ENCODE peak calls at places on chromosomes 7 and 10, in four cellular contexts. One of them, this sample, is unnamed.

GRCh38 chr10:10532274-10532673 is 485.4 kb upstream of the CELF2 start:
- DNase-seq in BE2C: no peak
- DNase-seq in heart left ventricle: no peak
- DNase-seq in cardiac fibroblast: no peak
- DNase-seq in this sample: no peak

GRCh38 chr7:30247546-30248386 is 36.6 kb upstream of the ZNRF2 start:
- DNase-seq in BE2C: no peak
- DNase-seq in heart left ventricle: no peak
- DNase-seq in cardiac fibroblast: no peak
- DNase-seq in this sample: no peak

GRCh38 chr7:2812831-2813230 is 31.3 kb downstream of the GNA12 start:
- DNase-seq in BE2C: no peak
- DNase-seq in heart left ventricle: peak; percentile 18
- DNase-seq in cardiac fibroblast: peak; percentile 52
- DNase-seq in this sample: peak; percentile 83

GRCh38 chr10:71998840-71999194 is 34.6 kb downstream of the CHST3 start:
- DNase-seq in BE2C: peak; percentile 60
- DNase-seq in heart left ventricle: peak; percentile 75
- DNase-seq in cardiac fibroblast: peak; percentile 72
- DNase-seq in this sample: peak; percentile 83

GRCh38 chr10:1809139-1809755 is 71.9 kb upstream of the ADARB2 start:
- DNase-seq in BE2C: no peak
- DNase-seq in heart left ventricle: no peak
- DNase-seq in cardiac fibroblast: no peak
- DNase-seq in this sample: no peak

GRCh38 chr7:96246972-96247371 is 74.9 kb downstream of the SLC25A13 start:
- DNase-seq in BE2C: no peak
- DNase-seq in heart left ventricle: no peak
- DNase-seq in cardiac fibroblast: no peak
- DNase-seq in this sample: no peak

GRCh38 chr7:44535348-44536064 is 5.6 kb downstream of the NPC1L1 start:
- DNase-seq in BE2C: no peak
- DNase-seq in heart left ventricle: no peak
- DNase-seq in cardiac fibroblast: no peak
- DNase-seq in this sample: no peak

GRCh38 chr10:78343266-78343665 is 309.6 kb downstream of the RPS24 start:
- DNase-seq in BE2C: no peak
- DNase-seq in heart left ventricle: no peak
- DNase-seq in cardiac fibroblast: no peak
- DNase-seq in this sample: no peak

GRCh38 chr7:3955026-3955425 is 654.0 kb downstream of the SDK1 start:
- DNase-seq in BE2C: no peak
- DNase-seq in heart left ventricle: no peak
- DNase-seq in cardiac fibroblast: no peak
- DNase-seq in this sample: no peak

GRCh38 chr7:12229046-12229445 is 18.0 kb downstream of the TMEM106B start:
- DNase-seq in BE2C: no peak
- DNase-seq in heart left ventricle: no peak
- DNase-seq in cardiac fibroblast: peak; percentile 59
- DNase-seq in this sample: peak; percentile 57

GRCh38 chr10:92544296-92544695 is 29.6 kb downstream of the IDE start:
- DNase-seq in BE2C: no peak
- DNase-seq in heart left ventricle: no peak
- DNase-seq in cardiac fibroblast: no peak
- DNase-seq in this sample: peak; percentile 7

GRCh38 chr7:34596887-34597286 is 61.1 kb upstream of the NPSR1 start:
- DNase-seq in BE2C: no peak
- DNase-seq in heart left ventricle: no peak
- DNase-seq in cardiac fibroblast: peak; percentile 29
- DNase-seq in this sample: no peak

GRCh38 chr10:127090135-127090534 is 106.3 kb downstream of the INSYN2A start:
- DNase-seq in BE2C: no peak
- DNase-seq in heart left ventricle: no peak
- DNase-seq in cardiac fibroblast: no peak
- DNase-seq in this sample: no peak

GRCh38 chr7:113806633-113807327 is 112.0 kb downstream of the PPP1R3A start:
- DNase-seq in BE2C: no peak
- DNase-seq in heart left ventricle: no peak
- DNase-seq in cardiac fibroblast: no peak
- DNase-seq in this sample: no peak

GRCh38 chr10:17607603-17608332 is 9.4 kb downstream of the HACD1 start:
- DNase-seq in BE2C: peak; percentile 34
- DNase-seq in heart left ventricle: no peak
- DNase-seq in cardiac fibroblast: peak; percentile 73
- DNase-seq in this sample: peak; percentile 65

GRCh38 chr10:16765532-16766365 is 51.5 kb downstream of the RSU1 start:
- DNase-seq in BE2C: no peak
- DNase-seq in heart left ventricle: no peak
- DNase-seq in cardiac fibroblast: no peak
- DNase-seq in this sample: no peak

GRCh38 chr7:93476491-93477344 is 97.8 kb downstream of the CALCR start:
- DNase-seq in BE2C: no peak
- DNase-seq in heart left ventricle: no peak
- DNase-seq in cardiac fibroblast: no peak
- DNase-seq in this sample: no peak

GRCh38 chr10:131631619-131632018 is 269.2 kb upstream of the PPP2R2D start:
- DNase-seq in BE2C: no peak
- DNase-seq in heart left ventricle: no peak
- DNase-seq in cardiac fibroblast: no peak
- DNase-seq in this sample: no peak

GRCh38 chr7:92461027-92462003 is 14.0 kb downstream of the GATAD1 start:
- DNase-seq in BE2C: peak; percentile 50
- DNase-seq in heart left ventricle: no peak
- DNase-seq in cardiac fibroblast: peak; percentile 64
- DNase-seq in this sample: peak; percentile 39

GRCh38 chr7:2006921-2007381 is 225.8 kb downstream of the MAD1L1 start:
- DNase-seq in BE2C: peak; percentile 19
- DNase-seq in heart left ventricle: peak; percentile 24
- DNase-seq in cardiac fibroblast: no peak
- DNase-seq in this sample: no peak

GRCh38 chr7:84975586-84976185 is 211.2 kb downstream of the SEMA3D start:
- DNase-seq in BE2C: no peak
- DNase-seq in heart left ventricle: no peak
- DNase-seq in cardiac fibroblast: peak; percentile 22
- DNase-seq in this sample: peak; percentile 5

GRCh38 chr10:49649936-49650723 is 29.3 kb upstream of the C10orf53 start:
- DNase-seq in BE2C: no peak
- DNase-seq in heart left ventricle: no peak
- DNase-seq in cardiac fibroblast: no peak
- DNase-seq in this sample: no peak

GRCh38 chr10:122494833-122495232 is 33.5 kb downstream of the HTRA1 start:
- DNase-seq in BE2C: no peak
- DNase-seq in heart left ventricle: no peak
- DNase-seq in cardiac fibroblast: peak; percentile 94
- DNase-seq in this sample: no peak

GRCh38 chr10:72334832-72335393 is 19.8 kb downstream of the DNAJB12 start:
- DNase-seq in BE2C: peak; percentile 58
- DNase-seq in heart left ventricle: peak; percentile 86
- DNase-seq in cardiac fibroblast: peak; percentile 98
- DNase-seq in this sample: peak; percentile 99

GRCh38 chr10:45403151-45403550 is 29.1 kb downstream of the ALOX5 start:
- DNase-seq in BE2C: no peak
- DNase-seq in heart left ventricle: no peak
- DNase-seq in cardiac fibroblast: peak; percentile 79
- DNase-seq in this sample: no peak

GRCh38 chr7:30973791-30974604 is 10.2 kb downstream of the GHRHR start:
- DNase-seq in BE2C: no peak
- DNase-seq in heart left ventricle: no peak
- DNase-seq in cardiac fibroblast: no peak
- DNase-seq in this sample: no peak

GRCh38 chr7:16652888-16653287 is 6.9 kb downstream of the BZW2 start:
- DNase-seq in BE2C: no peak
- DNase-seq in heart left ventricle: no peak
- DNase-seq in cardiac fibroblast: no peak
- DNase-seq in this sample: no peak

GRCh38 chr7:44132039-44132438 is 8.7 kb upstream of the POLD2 start:
- DNase-seq in BE2C: no peak
- DNase-seq in heart left ventricle: peak; percentile 75
- DNase-seq in cardiac fibroblast: no peak
- DNase-seq in this sample: peak; percentile 63

GRCh38 chr10:17151716-17152115 is 22.1 kb upstream of the CUBN start:
- DNase-seq in BE2C: no peak
- DNase-seq in heart left ventricle: no peak
- DNase-seq in cardiac fibroblast: no peak
- DNase-seq in this sample: no peak

GRCh38 chr10:104139221-104139620 is 17.2 kb downstream of the SFR1 start:
- DNase-seq in BE2C: no peak
- DNase-seq in heart left ventricle: no peak
- DNase-seq in cardiac fibroblast: peak; percentile 30
- DNase-seq in this sample: peak; percentile 12
- TF ChIP-seq CTCF in BE2C: peak; percentile 52
- TF ChIP-seq CTCF in heart left ventricle: peak; percentile 15
- TF ChIP-seq CTCF in cardiac fibroblast: peak; percentile 43
- TF ChIP-seq CTCF in this sample: peak; percentile 51

GRCh38 chr7:112064627-112065385 is 141.4 kb downstream of the DOCK4 start:
- DNase-seq in BE2C: no peak
- DNase-seq in heart left ventricle: no peak
- DNase-seq in cardiac fibroblast: no peak
- DNase-seq in this sample: no peak
- TF ChIP-seq CTCF in BE2C: no peak
- TF ChIP-seq CTCF in heart left ventricle: no peak
- TF ChIP-seq CTCF in cardiac fibroblast: no peak
- TF ChIP-seq CTCF in this sample: no peak

GRCh38 chr10:116765549-116766162 is 23.3 kb upstream of the HSPA12A start:
- DNase-seq in BE2C: no peak
- DNase-seq in heart left ventricle: no peak
- DNase-seq in cardiac fibroblast: no peak
- DNase-seq in this sample: no peak
- TF ChIP-seq CTCF in BE2C: peak; percentile 25
- TF ChIP-seq CTCF in heart left ventricle: no peak
- TF ChIP-seq CTCF in cardiac fibroblast: no peak
- TF ChIP-seq CTCF in this sample: peak; percentile 50

GRCh38 chr7:26291699-26292538 is at the start of gene SNX10:
- DNase-seq in BE2C: no peak
- DNase-seq in heart left ventricle: peak; percentile 42
- DNase-seq in cardiac fibroblast: no peak
- DNase-seq in this sample: no peak
- TF ChIP-seq CTCF in BE2C: no peak
- TF ChIP-seq CTCF in heart left ventricle: peak; percentile 14
- TF ChIP-seq CTCF in cardiac fibroblast: no peak
- TF ChIP-seq CTCF in this sample: no peak

GRCh38 chr7:77416621-77417371 is 647 bp upstream of the GSAP start:
- DNase-seq in BE2C: no peak
- DNase-seq in heart left ventricle: no peak
- DNase-seq in cardiac fibroblast: no peak
- DNase-seq in this sample: no peak

GRCh38 chr7:77413861-77414424 is 2.2 kb downstream of the GSAP start:
- DNase-seq in BE2C: no peak
- DNase-seq in heart left ventricle: no peak
- DNase-seq in cardiac fibroblast: peak; percentile 70
- DNase-seq in this sample: no peak

GRCh38 chr7:77415474-77415821 is 701 bp downstream of the GSAP start:
- DNase-seq in BE2C: no peak
- DNase-seq in heart left ventricle: no peak
- DNase-seq in cardiac fibroblast: no peak
- DNase-seq in this sample: no peak

GRCh38 chr7:77417801-77418200 is 1.7 kb upstream of the GSAP start:
- DNase-seq in BE2C: no peak
- DNase-seq in heart left ventricle: no peak
- DNase-seq in cardiac fibroblast: no peak
- DNase-seq in this sample: no peak

DNA sequence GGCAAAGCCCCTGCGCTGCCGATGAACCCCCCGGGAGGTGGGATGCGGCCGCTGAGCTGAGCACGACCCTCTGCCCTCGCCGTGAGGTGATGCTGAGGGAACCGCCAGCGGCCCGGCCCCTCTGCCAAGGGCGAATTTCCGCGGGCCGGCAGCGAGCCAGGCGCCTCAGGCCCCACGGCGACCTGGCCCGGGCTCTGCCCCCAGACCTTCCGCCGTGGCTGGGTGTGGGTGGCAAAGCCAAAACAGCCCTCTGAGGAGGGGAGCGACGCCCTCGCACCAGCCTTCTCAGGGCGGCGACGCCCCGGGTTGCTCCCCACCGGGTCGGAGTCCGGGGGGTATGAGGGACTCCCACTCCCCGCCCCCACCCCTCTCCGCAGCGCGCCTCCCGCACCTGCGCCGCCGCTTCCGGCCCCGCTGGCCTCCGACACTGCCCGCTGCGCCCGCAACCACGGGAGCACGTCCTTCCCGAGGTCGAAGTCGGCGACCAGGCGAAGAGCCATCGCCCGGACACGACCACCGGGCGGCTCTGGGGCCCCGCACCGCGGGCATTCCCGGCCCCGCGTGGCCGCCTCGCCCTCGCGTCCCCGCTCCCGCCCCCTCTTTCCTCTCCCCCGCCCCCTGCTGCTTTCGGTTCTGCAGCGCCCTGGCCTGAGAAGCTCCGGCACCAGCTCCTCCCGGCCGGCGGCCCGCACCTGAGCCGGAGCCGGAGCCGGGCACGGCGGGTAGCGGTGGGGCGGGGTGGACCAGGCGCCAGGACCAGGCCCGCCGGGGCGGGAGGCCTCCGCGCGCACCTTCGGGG is at the start of gene GSAP:
- DNase-seq in BE2C: peak; percentile 19
- DNase-seq in heart left ventricle: peak; percentile 75
- DNase-seq in cardiac fibroblast: peak; percentile 30
- DNase-seq in this sample: peak; percentile 33
- TF ChIP-seq CTCF in BE2C: no peak
- TF ChIP-seq CTCF in heart left ventricle: peak; percentile 22
- TF ChIP-seq CTCF in cardiac fibroblast: no peak
- TF ChIP-seq CTCF in this sample: no peak

DNA sequence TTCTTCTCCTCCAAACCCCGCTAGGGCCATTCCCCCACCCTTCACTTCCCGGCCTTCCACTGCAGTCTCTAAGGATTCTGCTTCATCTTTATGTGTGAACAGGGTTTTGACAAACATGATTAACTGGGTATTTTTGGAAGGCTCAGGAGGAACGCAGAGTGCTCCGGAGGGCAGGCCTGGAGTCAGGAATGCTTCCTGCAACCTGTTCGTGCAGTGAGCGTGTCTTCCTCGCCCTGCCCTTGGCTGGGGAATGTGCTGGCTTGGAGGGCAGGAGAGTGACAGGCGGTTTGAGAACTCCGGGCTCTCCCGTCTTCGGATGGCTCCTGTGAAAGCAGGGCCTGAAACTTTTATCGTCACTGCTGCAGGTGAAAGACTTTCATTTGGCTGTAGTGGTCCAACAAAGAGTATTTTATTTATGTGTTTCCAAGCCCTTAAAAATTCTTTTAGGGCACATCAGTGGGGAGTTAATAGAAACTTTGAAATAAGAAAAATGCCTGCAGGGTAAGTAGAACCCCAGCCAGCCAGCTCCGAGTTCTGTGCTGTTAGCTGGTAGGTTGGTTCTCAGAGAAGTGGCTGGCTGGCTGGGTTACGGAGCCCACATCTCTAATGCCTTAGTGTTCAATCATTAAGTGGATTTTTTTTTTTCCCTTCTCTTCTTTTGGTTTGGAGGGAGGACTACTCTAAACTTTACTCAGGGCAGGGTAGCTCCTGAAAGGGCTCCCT is 51.0 kb downstream of the TCF7L2 start:
- DNase-seq in BE2C: no peak
- DNase-seq in heart left ventricle: peak; percentile 70
- DNase-seq in cardiac fibroblast: no peak
- DNase-seq in this sample: no peak
- TF ChIP-seq CTCF in BE2C: no peak
- TF ChIP-seq CTCF in heart left ventricle: no peak
- TF ChIP-seq CTCF in cardiac fibroblast: no peak
- TF ChIP-seq CTCF in this sample: peak; percentile 12